ENCODE peak calls at places on chromosome 20, in four cellular contexts. F is A549; L is mesendoderm; C is stimulated activated CD4-positive, alpha-beta T cell treated with anti-CD3 and anti-CD28 coated beads, Interleukin-1b, Interleukin-23, amount 100 ng/mL, for 24 hours. G is an unnamed sample.

GRCh38 chr20:50230871-50231270 is 40.2 kb downstream of the CEBPB start:
- DNase-seq in F (no peak), L (no peak), C (no peak), G (no peak)

GRCh38 chr20:54340206-54340605 is 132.3 kb downstream of the PFDN4 start:
- DNase-seq in F (no peak), L (no peak), C (no peak), G (peak; percentile 30)

GRCh38 chr20:25084616-25085187 is 2.8 kb upstream of the VSX1 start:
- DNase-seq in F (no peak), L (no peak), C (no peak), G (no peak)

GRCh38 chr20:5195655-5196054 is 68.8 kb downstream of the CDS2 start:
- DNase-seq in F (no peak), L (no peak), C (no peak), G (peak; percentile 66)

GRCh38 chr20:52572687-52573086 is 381.1 kb upstream of the ZFP64 start:
- DNase-seq in F (no peak), L (no peak), C (no peak), G (peak; percentile 29)

GRCh38 chr20:58662142-58662473 is 11.0 kb downstream of the STX16 start:
- DNase-seq in F (no peak), L (no peak), C (no peak), G (no peak)

GRCh38 chr20:2738734-2739398 is 46.3 kb downstream of the EBF4 start:
- DNase-seq in F (no peak), L (no peak), C (no peak), G (no peak)

GRCh38 chr20:45407067-45407745 is 883 bp upstream of the DBNDD2 start:
- DNase-seq in F (no peak), L (peak; percentile 63), C (no peak), G (peak; percentile 28)

GRCh38 chr20:32164984-32165735 is 42.4 kb downstream of the PLAGL2 start:
- DNase-seq in F (no peak), L (no peak), C (no peak), G (no peak)

GRCh38 chr20:24403410-24403809 is 66.0 kb upstream of the SYNDIG1 start:
- DNase-seq in F (no peak), L (no peak), C (no peak), G (peak; percentile 2)

GRCh38 chr20:33862709-33863403 is 51.7 kb downstream of the CHMP4B start:
- DNase-seq in F (peak; percentile 32), L (peak; percentile 94), C (no peak), G (peak; percentile 67)

GRCh38 chr20:54680872-54681297 is 205.5 kb downstream of the DOK5 start:
- DNase-seq in F (peak; percentile 51), L (peak; percentile 57), C (no peak), G (peak; percentile 20)

GRCh38 chr20:31839782-31840487 is 5.5 kb downstream of the FOXS1 start:
- DNase-seq in F (no peak), L (no peak), C (no peak), G (no peak)

GRCh38 chr20:49666906-49667305 is 46.8 kb downstream of the B4GALT5 start:
- DNase-seq in F (no peak), L (no peak), C (no peak), G (no peak)

GRCh38 chr20:3788685-3789155 is 2.2 kb upstream of the CENPB start:
- DNase-seq in F (peak; percentile 63), L (no peak), C (no peak), G (no peak)

GRCh38 chr20:15065794-15066193 is 728.4 kb upstream of the FLRT3 start:
- DNase-seq in F (no peak), L (no peak), C (no peak), G (no peak)